ENCODE peak calls at places on chromosomes 12 and 14, in four cellular contexts. Q is fibroblast of the conjunctiva; M is AG04450; W is activated effector memory CD4-positive, alpha-beta T cell treated with Interleukin-2 at 50 U/mL for 16 hours. A is an unnamed sample.

GRCh38 chr12:32870716-32871115 is 25.9 kb downstream of the PKP2 start:
- DNase-seq in M (no peak), Q (no peak), W (no peak), A (no peak)

GRCh38 chr12:110171636-110172035 is 47.5 kb downstream of the IFT81 start:
- DNase-seq in M (no peak), W (no peak), Q (no peak), A (no peak)

GRCh38 chr12:55683676-55684075 is 24.0 kb downstream of the ITGA7 start:
- DNase-seq in Q (no peak), M (no peak), W (no peak), A (no peak)

GRCh38 chr12:56644654-56645053 is 1.1 kb downstream of the ATP5F1B start:
- DNase-seq in M (no peak), W (no peak), Q (no peak), A (no peak)

GRCh38 chr12:48029401-48029770 is 25.1 kb upstream of the COL2A1 start:
- DNase-seq in M (no peak), Q (no peak), W (no peak), A (no peak)

GRCh38 chr12:113266106-113266895 is 45.0 kb downstream of the TPCN1 start:
- DNase-seq in Q (no peak), W (no peak), M (no peak), A (no peak)

GRCh38 chr14:32104803-32105202 is 27.7 kb downstream of the ARHGAP5 start:
- DNase-seq in W (no peak), Q (no peak), M (no peak), A (no peak)

GRCh38 chr12:30463636-30464035 is 232.0 kb downstream of the IPO8 start:
- DNase-seq in M (no peak), Q (no peak), W (no peak), A (no peak)

GRCh38 chr12:953776-954175 is 4.3 kb upstream of the RAD52 start:
- DNase-seq in Q (peak; percentile 28), W (no peak), M (no peak), A (no peak)

GRCh38 chr12:114767906-114768697 is 84.1 kb upstream of the TBX3 start:
- DNase-seq in W (no peak), M (no peak), Q (no peak), A (no peak)

GRCh38 chr12:119178544-119179334 is at the start of gene HSPB8:
- DNase-seq in M (peak; percentile 88), W (no peak), Q (peak; percentile 63), A (no peak)

GRCh38 chr12:10167588-10167987 is 4.3 kb downstream of the OLR1 start:
- DNase-seq in M (no peak), Q (no peak), W (no peak), A (no peak)

GRCh38 chr12:55728932-55729591 is at the start of gene CD63:
- DNase-seq in M (no peak), Q (peak; percentile 90), W (peak; percentile 40), A (peak; percentile 44)